ENCODE peak calls at places on chromosomes 11 and 22, in ten cellular contexts. R, L, P, E, W, K, O, Q, I and D are unnamed samples.

GRCh38 chr11:65916391-65916790 is 2.5 kb downstream of the C11orf68 start:
- DNase-seq in R (no peak), P (no peak), I (no peak), L (no peak), O (peak), Q (no peak), W (no peak), K (no peak), E (no peak), D (no peak)

GRCh38 chr22:41742918-41743317 is 43.6 kb downstream of the MEI1 start:
- DNase-seq in O (no peak), K (no peak), E (no peak), W (no peak), I (no peak), Q (no peak), R (no peak), L (no peak), P (no peak), D (no peak)

GRCh38 chr11:11717064-11717725 is 95.4 kb upstream of the GALNT18 start:
- DNase-seq in E (peak), I (no peak), Q (no peak), L (no peak), R (no peak), P (no peak), W (no peak), O (no peak), K (peak), D (peak)

GRCh38 chr11:83583953-83584352 is 297.8 kb upstream of the CCDC90B start:
- DNase-seq in Q (peak), K (peak), E (peak), R (no peak), I (no peak), O (peak), P (no peak), W (no peak), L (no peak), D (peak)

GRCh38 chr11:365831-366230 is 3.5 kb upstream of the B4GALNT4 start:
- DNase-seq in K (no peak), L (no peak), I (no peak), R (no peak), P (no peak), W (peak), E (no peak), Q (no peak), O (no peak), D (no peak)

GRCh38 chr22:39472570-39473556 is 16.1 kb downstream of the MGAT3 start:
- DNase-seq in I (no peak), R (no peak), O (no peak), W (no peak), P (no peak), E (no peak), K (no peak), Q (no peak), L (no peak), D (no peak)

GRCh38 chr11:120574881-120575280 is 63.3 kb downstream of the GRIK4 start:
- DNase-seq in R (no peak), O (no peak), P (no peak), L (no peak), W (no peak), K (no peak), I (peak), Q (no peak), E (no peak), D (no peak)

GRCh38 chr11:45180888-45181594 is 34.6 kb downstream of the PRDM11 start:
- DNase-seq in I (peak), L (no peak), Q (peak), P (no peak), R (no peak), E (peak), K (no peak), O (peak), W (peak), D (peak)

GRCh38 chr22:45208993-45209838 is 31.5 kb downstream of the KIAA0930 start:
- DNase-seq in I (peak), K (no peak), R (no peak), O (peak), E (peak), L (no peak), W (peak), Q (no peak), P (no peak), D (peak)